ENCODE peak calls at places on chromosomes 7 and 10, in nine cellular contexts. One of them, this sample, is unnamed.

GRCh38 chr7:93414574-93414973 is 159.9 kb downstream of the CALCR start:
- DNase-seq in stomach: no peak
- DNase-seq in aorta: no peak
- DNase-seq in Caco-2: no peak
- DNase-seq in SK-N-SH: no peak
- DNase-seq in psoas muscle: no peak
- DNase-seq in effector memory CD4-positive, alpha-beta T cell: no peak
- DNase-seq in AG09309: no peak
- DNase-seq in AG04450: no peak
- DNase-seq in this sample: no peak

GRCh38 chr10:93363891-93364648 is 118.1 kb downstream of the MYOF start:
- DNase-seq in stomach: no peak
- DNase-seq in aorta: peak; percentile 63
- DNase-seq in Caco-2: no peak
- DNase-seq in SK-N-SH: no peak
- DNase-seq in psoas muscle: peak; percentile 46
- DNase-seq in effector memory CD4-positive, alpha-beta T cell: no peak
- DNase-seq in AG09309: no peak
- DNase-seq in AG04450: no peak
- DNase-seq in this sample: no peak

GRCh38 chr10:24333736-24334135 is 124.8 kb downstream of the KIAA1217 start:
- DNase-seq in stomach: no peak
- DNase-seq in aorta: no peak
- DNase-seq in Caco-2: no peak
- DNase-seq in SK-N-SH: no peak
- DNase-seq in psoas muscle: no peak
- DNase-seq in effector memory CD4-positive, alpha-beta T cell: no peak
- DNase-seq in AG09309: peak; percentile 32
- DNase-seq in AG04450: no peak
- DNase-seq in this sample: no peak

GRCh38 chr10:24642921-24643678 is 80.6 kb downstream of the ARHGAP21 start:
- DNase-seq in stomach: no peak
- DNase-seq in aorta: no peak
- DNase-seq in Caco-2: no peak
- DNase-seq in SK-N-SH: peak; percentile 60
- DNase-seq in psoas muscle: no peak
- DNase-seq in effector memory CD4-positive, alpha-beta T cell: no peak
- DNase-seq in AG09309: peak; percentile 67
- DNase-seq in AG04450: peak; percentile 61
- DNase-seq in this sample: no peak

GRCh38 chr7:1329966-1330915 is 97.6 kb downstream of the UNCX start:
- DNase-seq in stomach: no peak
- DNase-seq in aorta: no peak
- DNase-seq in Caco-2: no peak
- DNase-seq in SK-N-SH: peak; percentile 45
- DNase-seq in psoas muscle: peak; percentile 3
- DNase-seq in effector memory CD4-positive, alpha-beta T cell: no peak
- DNase-seq in AG09309: no peak
- DNase-seq in AG04450: no peak
- DNase-seq in this sample: no peak

GRCh38 chr7:139696547-139696946 is 81.3 kb downstream of the HIPK2 start:
- DNase-seq in stomach: no peak
- DNase-seq in aorta: no peak
- DNase-seq in Caco-2: no peak
- DNase-seq in SK-N-SH: no peak
- DNase-seq in psoas muscle: no peak
- DNase-seq in effector memory CD4-positive, alpha-beta T cell: no peak
- DNase-seq in AG09309: no peak
- DNase-seq in AG04450: no peak
- DNase-seq in this sample: no peak

GRCh38 chr7:158994687-158995086 is 138.3 kb downstream of the DYNC2I1 start:
- DNase-seq in stomach: no peak
- DNase-seq in aorta: no peak
- DNase-seq in Caco-2: no peak
- DNase-seq in SK-N-SH: no peak
- DNase-seq in psoas muscle: no peak
- DNase-seq in effector memory CD4-positive, alpha-beta T cell: no peak
- DNase-seq in AG09309: no peak
- DNase-seq in AG04450: no peak
- DNase-seq in this sample: no peak

GRCh38 chr10:44374155-44374554 is 10.7 kb downstream of the CXCL12 start:
- DNase-seq in stomach: no peak
- DNase-seq in aorta: no peak
- DNase-seq in Caco-2: no peak
- DNase-seq in SK-N-SH: no peak
- DNase-seq in psoas muscle: no peak
- DNase-seq in effector memory CD4-positive, alpha-beta T cell: no peak
- DNase-seq in AG09309: no peak
- DNase-seq in AG04450: no peak
- DNase-seq in this sample: no peak

GRCh38 chr10:126872768-126873167 is 32.5 kb upstream of the DOCK1 start:
- DNase-seq in stomach: no peak
- DNase-seq in aorta: no peak
- DNase-seq in Caco-2: no peak
- DNase-seq in SK-N-SH: no peak
- DNase-seq in psoas muscle: no peak
- DNase-seq in effector memory CD4-positive, alpha-beta T cell: no peak
- DNase-seq in AG09309: no peak
- DNase-seq in AG04450: no peak
- DNase-seq in this sample: no peak

GRCh38 chr7:36287371-36288241 is 102.1 kb upstream of the ANLN start:
- DNase-seq in stomach: no peak
- DNase-seq in aorta: peak; percentile 76
- DNase-seq in Caco-2: no peak
- DNase-seq in SK-N-SH: peak; percentile 54
- DNase-seq in psoas muscle: peak; percentile 48
- DNase-seq in effector memory CD4-positive, alpha-beta T cell: peak; percentile 8
- DNase-seq in AG09309: no peak
- DNase-seq in AG04450: no peak
- DNase-seq in this sample: peak; percentile 57

GRCh38 chr10:103556383-103557007 is 63.0 kb downstream of the NEURL1 start:
- DNase-seq in stomach: no peak
- DNase-seq in aorta: no peak
- DNase-seq in Caco-2: no peak
- DNase-seq in SK-N-SH: no peak
- DNase-seq in psoas muscle: no peak
- DNase-seq in effector memory CD4-positive, alpha-beta T cell: no peak
- DNase-seq in AG09309: no peak
- DNase-seq in AG04450: no peak
- DNase-seq in this sample: no peak

GRCh38 chr10:103555712-103556111 is 62.2 kb downstream of the NEURL1 start:
- DNase-seq in stomach: no peak
- DNase-seq in aorta: no peak
- DNase-seq in Caco-2: no peak
- DNase-seq in SK-N-SH: no peak
- DNase-seq in psoas muscle: no peak
- DNase-seq in effector memory CD4-positive, alpha-beta T cell: no peak
- DNase-seq in AG09309: no peak
- DNase-seq in AG04450: no peak
- DNase-seq in this sample: no peak

GRCh38 chr10:103554488-103555320 is 61.2 kb downstream of the NEURL1 start:
- DNase-seq in stomach: peak; percentile 31
- DNase-seq in aorta: peak; percentile 70
- DNase-seq in Caco-2: peak; percentile 63
- DNase-seq in SK-N-SH: peak; percentile 91
- DNase-seq in psoas muscle: peak; percentile 67
- DNase-seq in effector memory CD4-positive, alpha-beta T cell: no peak
- DNase-seq in AG09309: peak; percentile 21
- DNase-seq in AG04450: peak; percentile 38
- DNase-seq in this sample: no peak

GRCh38 chr10:103553743-103554487 is 60.4 kb downstream of the NEURL1 start:
- DNase-seq in stomach: no peak
- DNase-seq in aorta: no peak
- DNase-seq in Caco-2: no peak
- DNase-seq in SK-N-SH: no peak
- DNase-seq in psoas muscle: no peak
- DNase-seq in effector memory CD4-positive, alpha-beta T cell: no peak
- DNase-seq in AG09309: no peak
- DNase-seq in AG04450: no peak
- DNase-seq in this sample: no peak

GRCh38 chr10:103555321-103555649 is 61.8 kb downstream of the NEURL1 start:
- DNase-seq in stomach: no peak
- DNase-seq in aorta: no peak
- DNase-seq in Caco-2: no peak
- DNase-seq in SK-N-SH: no peak
- DNase-seq in psoas muscle: no peak
- DNase-seq in effector memory CD4-positive, alpha-beta T cell: no peak
- DNase-seq in AG09309: no peak
- DNase-seq in AG04450: no peak
- DNase-seq in this sample: no peak
- H3K4me3 ChIP-seq in stomach: peak overlapping the region; percentile 46
- H3K4me3 ChIP-seq in aorta: no peak overlapping the region
- H3K4me3 ChIP-seq in Caco-2: peak overlapping the region; percentile 46
- H3K4me3 ChIP-seq in SK-N-SH: peak overlapping the region; percentile 41
- H3K4me3 ChIP-seq in psoas muscle: peak overlapping the region; percentile 71
- H3K4me3 ChIP-seq in effector memory CD4-positive, alpha-beta T cell: no peak overlapping the region
- H3K4me3 ChIP-seq in AG09309: peak overlapping the region; percentile 39
- H3K4me3 ChIP-seq in AG04450: peak overlapping the region; percentile 51
- H3K4me3 ChIP-seq in this sample: no peak overlapping the region

GRCh38 chr7:24405002-24405401 is 121.0 kb downstream of the NPY start:
- DNase-seq in stomach: no peak
- DNase-seq in aorta: no peak
- DNase-seq in Caco-2: no peak
- DNase-seq in SK-N-SH: no peak
- DNase-seq in psoas muscle: no peak
- DNase-seq in effector memory CD4-positive, alpha-beta T cell: no peak
- DNase-seq in AG09309: no peak
- DNase-seq in AG04450: no peak
- DNase-seq in this sample: no peak

GRCh38 chr7:24401628-24402593 is 117.9 kb downstream of the NPY start:
- DNase-seq in stomach: no peak
- DNase-seq in aorta: no peak
- DNase-seq in Caco-2: no peak
- DNase-seq in SK-N-SH: peak; percentile 30
- DNase-seq in psoas muscle: no peak
- DNase-seq in effector memory CD4-positive, alpha-beta T cell: no peak
- DNase-seq in AG09309: no peak
- DNase-seq in AG04450: no peak
- DNase-seq in this sample: peak; percentile 17

GRCh38 chr7:24403557-24403956 is 119.6 kb downstream of the NPY start:
- DNase-seq in stomach: no peak
- DNase-seq in aorta: no peak
- DNase-seq in Caco-2: no peak
- DNase-seq in SK-N-SH: no peak
- DNase-seq in psoas muscle: no peak
- DNase-seq in effector memory CD4-positive, alpha-beta T cell: no peak
- DNase-seq in AG09309: no peak
- DNase-seq in AG04450: no peak
- DNase-seq in this sample: no peak

GRCh38 chr7:24404315-24404714 is 120.3 kb downstream of the NPY start:
- DNase-seq in stomach: no peak
- DNase-seq in aorta: no peak
- DNase-seq in Caco-2: no peak
- DNase-seq in SK-N-SH: no peak
- DNase-seq in psoas muscle: no peak
- DNase-seq in effector memory CD4-positive, alpha-beta T cell: no peak
- DNase-seq in AG09309: no peak
- DNase-seq in AG04450: no peak
- DNase-seq in this sample: no peak

DNA sequence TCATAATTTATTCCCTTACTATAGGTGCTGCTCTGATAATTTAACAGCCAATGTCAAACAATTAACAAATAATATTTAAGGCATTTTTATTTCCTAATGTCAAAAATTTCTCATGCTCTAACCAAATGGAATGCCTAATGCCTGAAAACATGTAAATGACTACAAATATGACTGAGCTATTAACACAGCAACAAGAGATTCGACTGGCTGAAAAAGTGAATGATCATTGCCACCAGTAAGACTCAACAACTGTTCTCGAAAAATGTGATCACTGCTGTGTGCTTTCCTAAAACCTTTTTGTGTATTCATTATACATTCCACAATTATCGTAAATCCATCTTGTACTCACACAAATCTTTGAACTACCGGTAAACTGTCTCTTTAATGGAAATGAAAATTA is 118.7 kb downstream of the NPY start:
- DNase-seq in stomach: no peak
- DNase-seq in aorta: no peak
- DNase-seq in Caco-2: no peak
- DNase-seq in SK-N-SH: no peak
- DNase-seq in psoas muscle: no peak
- DNase-seq in effector memory CD4-positive, alpha-beta T cell: no peak
- DNase-seq in AG09309: no peak
- DNase-seq in AG04450: no peak
- DNase-seq in this sample: no peak
- H3K4me3 ChIP-seq in stomach: no peak overlapping the region
- H3K4me3 ChIP-seq in aorta: no peak overlapping the region
- H3K4me3 ChIP-seq in Caco-2: no peak overlapping the region
- H3K4me3 ChIP-seq in SK-N-SH: no peak overlapping the region
- H3K4me3 ChIP-seq in psoas muscle: no peak overlapping the region
- H3K4me3 ChIP-seq in effector memory CD4-positive, alpha-beta T cell: no peak overlapping the region
- H3K4me3 ChIP-seq in AG09309: no peak overlapping the region
- H3K4me3 ChIP-seq in AG04450: no peak overlapping the region
- H3K4me3 ChIP-seq in this sample: no peak overlapping the region

DNA sequence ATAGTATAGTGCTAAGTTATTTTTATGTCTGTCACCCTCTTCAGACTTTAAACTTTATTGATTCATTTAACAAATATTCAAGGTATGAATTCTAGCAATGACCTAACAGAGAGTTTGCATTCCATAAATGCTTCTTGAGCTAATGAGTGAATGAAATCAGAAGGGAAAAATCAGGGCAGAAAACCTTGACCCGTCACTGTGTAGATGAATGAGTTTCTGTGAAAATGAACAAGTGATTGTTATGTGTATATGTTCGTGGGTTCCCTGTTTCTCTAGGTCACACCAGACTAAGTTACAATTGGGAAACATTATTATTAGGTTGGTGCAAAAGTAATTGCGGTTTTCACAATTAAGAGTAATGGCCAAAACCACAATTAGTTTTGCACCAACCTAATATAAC is 30.1 kb downstream of the APBB1IP start:
- DNase-seq in stomach: no peak
- DNase-seq in aorta: no peak
- DNase-seq in Caco-2: no peak
- DNase-seq in SK-N-SH: no peak
- DNase-seq in psoas muscle: no peak
- DNase-seq in effector memory CD4-positive, alpha-beta T cell: no peak
- DNase-seq in AG09309: no peak
- DNase-seq in AG04450: no peak
- DNase-seq in this sample: no peak
- H3K4me3 ChIP-seq in stomach: no peak overlapping the region
- H3K4me3 ChIP-seq in aorta: no peak overlapping the region
- H3K4me3 ChIP-seq in Caco-2: no peak overlapping the region
- H3K4me3 ChIP-seq in SK-N-SH: no peak overlapping the region
- H3K4me3 ChIP-seq in psoas muscle: no peak overlapping the region
- H3K4me3 ChIP-seq in effector memory CD4-positive, alpha-beta T cell: peak overlapping the region; percentile 1
- H3K4me3 ChIP-seq in AG09309: no peak overlapping the region
- H3K4me3 ChIP-seq in AG04450: no peak overlapping the region
- H3K4me3 ChIP-seq in this sample: no peak overlapping the region

DNA sequence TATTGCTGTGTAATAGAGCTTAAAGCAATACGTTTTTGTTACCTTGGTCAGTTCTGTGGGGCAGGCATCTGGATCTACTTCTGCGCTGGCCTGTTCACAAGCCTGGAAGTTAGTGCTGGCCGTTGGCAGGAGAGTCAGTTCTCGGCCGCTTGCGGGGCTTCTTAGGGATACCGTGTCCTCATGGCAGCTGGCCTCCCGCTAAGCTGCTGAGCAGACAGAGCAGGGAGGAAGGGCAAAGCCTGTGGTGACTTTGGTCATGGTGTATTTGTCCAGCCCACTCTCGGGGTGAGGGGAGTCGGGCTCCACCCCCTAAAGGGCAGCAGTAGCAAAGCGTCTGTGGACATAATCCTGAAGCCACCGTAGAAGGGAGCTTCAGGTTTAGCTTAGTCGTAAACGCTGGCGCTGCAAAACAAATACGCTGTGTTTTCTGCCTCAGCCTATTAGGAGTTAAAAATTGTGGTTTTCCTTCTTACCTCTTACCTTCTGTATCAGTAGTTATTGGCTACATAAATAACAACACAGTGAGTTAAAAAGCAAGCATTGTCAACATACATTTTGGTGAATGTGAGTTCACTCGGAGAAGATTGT is 12.2 kb downstream of the UBE3C start:
- DNase-seq in stomach: no peak
- DNase-seq in aorta: no peak
- DNase-seq in Caco-2: no peak
- DNase-seq in SK-N-SH: peak; percentile 76
- DNase-seq in psoas muscle: peak; percentile 56
- DNase-seq in effector memory CD4-positive, alpha-beta T cell: no peak
- DNase-seq in AG09309: no peak
- DNase-seq in AG04450: no peak
- DNase-seq in this sample: no peak
- H3K4me3 ChIP-seq in stomach: no peak overlapping the region
- H3K4me3 ChIP-seq in aorta: no peak overlapping the region
- H3K4me3 ChIP-seq in Caco-2: no peak overlapping the region
- H3K4me3 ChIP-seq in SK-N-SH: no peak overlapping the region
- H3K4me3 ChIP-seq in psoas muscle: peak overlapping the region; percentile 43
- H3K4me3 ChIP-seq in effector memory CD4-positive, alpha-beta T cell: no peak overlapping the region
- H3K4me3 ChIP-seq in AG09309: no peak overlapping the region
- H3K4me3 ChIP-seq in AG04450: no peak overlapping the region
- H3K4me3 ChIP-seq in this sample: no peak overlapping the region